ENCODE peak calls at places on chromosomes 12 and 14, in six cellular contexts. One of them, this sample, is unnamed.

GRCh38 chr14:51908086-51908485 is 47.7 kb downstream of the GNG2 start:
- DNase-seq in PC-3: no peak
- DNase-seq in GM23248: peak; percentile 19
- DNase-seq in MM.1S: no peak
- DNase-seq in HCT116: no peak
- DNase-seq in SK-N-SH: no peak
- DNase-seq in this sample: no peak

GRCh38 chr14:71863049-71863448 is 69.2 kb upstream of the RGS6 start:
- DNase-seq in PC-3: no peak
- DNase-seq in GM23248: peak; percentile 7
- DNase-seq in MM.1S: no peak
- DNase-seq in HCT116: no peak
- DNase-seq in SK-N-SH: no peak
- DNase-seq in this sample: no peak

GRCh38 chr12:45130881-45131281 is 80.0 kb upstream of the DBX2 start:
- DNase-seq in PC-3: peak; percentile 86
- DNase-seq in GM23248: peak; percentile 67
- DNase-seq in MM.1S: peak; percentile 76
- DNase-seq in HCT116: peak; percentile 63
- DNase-seq in SK-N-SH: peak; percentile 65
- DNase-seq in this sample: peak; percentile 76

GRCh38 chr14:100037351-100037750 is 27.9 kb upstream of the EVL start:
- DNase-seq in PC-3: no peak
- DNase-seq in GM23248: peak; percentile 56
- DNase-seq in MM.1S: no peak
- DNase-seq in HCT116: no peak
- DNase-seq in SK-N-SH: no peak
- DNase-seq in this sample: no peak

GRCh38 chr12:124774462-124775167 is 89.0 kb downstream of the SCARB1 start:
- DNase-seq in PC-3: peak; percentile 76
- DNase-seq in GM23248: peak; percentile 97
- DNase-seq in MM.1S: peak; percentile 67
- DNase-seq in HCT116: no peak
- DNase-seq in SK-N-SH: no peak
- DNase-seq in this sample: no peak

GRCh38 chr12:119169150-119169549 is 9.6 kb upstream of the HSPB8 start:
- DNase-seq in PC-3: peak; percentile 27
- DNase-seq in GM23248: no peak
- DNase-seq in MM.1S: no peak
- DNase-seq in HCT116: no peak
- DNase-seq in SK-N-SH: no peak
- DNase-seq in this sample: no peak

GRCh38 chr12:91667698-91668097 is 477.9 kb downstream of the BTG1 start:
- DNase-seq in PC-3: no peak
- DNase-seq in GM23248: no peak
- DNase-seq in MM.1S: no peak
- DNase-seq in HCT116: no peak
- DNase-seq in SK-N-SH: no peak
- DNase-seq in this sample: no peak

GRCh38 chr14:75980856-75981255 is 939 bp downstream of the TGFB3 start:
- DNase-seq in PC-3: peak; percentile 36
- DNase-seq in GM23248: peak; percentile 55
- DNase-seq in MM.1S: no peak
- DNase-seq in HCT116: no peak
- DNase-seq in SK-N-SH: peak; percentile 12
- DNase-seq in this sample: no peak

GRCh38 chr12:97299867-97300266 is 162.7 kb upstream of the RMST start:
- DNase-seq in PC-3: no peak
- DNase-seq in GM23248: no peak
- DNase-seq in MM.1S: no peak
- DNase-seq in HCT116: no peak
- DNase-seq in SK-N-SH: no peak
- DNase-seq in this sample: no peak

GRCh38 chr14:95502381-95502950 is 14.0 kb downstream of the SYNE3 start:
- DNase-seq in PC-3: no peak
- DNase-seq in GM23248: no peak
- DNase-seq in MM.1S: peak; percentile 25
- DNase-seq in HCT116: no peak
- DNase-seq in SK-N-SH: no peak
- DNase-seq in this sample: no peak

GRCh38 chr12:105561981-105562726 is 231.7 kb downstream of the C12orf75 start:
- DNase-seq in PC-3: peak; percentile 96
- DNase-seq in GM23248: peak; percentile 88
- DNase-seq in MM.1S: no peak
- DNase-seq in HCT116: peak; percentile 76
- DNase-seq in SK-N-SH: no peak
- DNase-seq in this sample: no peak

GRCh38 chr14:102592969-102593840 is 756 bp downstream of the RCOR1 start:
- DNase-seq in PC-3: peak; percentile 28
- DNase-seq in GM23248: peak; percentile 84
- DNase-seq in MM.1S: peak; percentile 37
- DNase-seq in HCT116: no peak
- DNase-seq in SK-N-SH: peak; percentile 82
- DNase-seq in this sample: peak; percentile 73

DNA sequence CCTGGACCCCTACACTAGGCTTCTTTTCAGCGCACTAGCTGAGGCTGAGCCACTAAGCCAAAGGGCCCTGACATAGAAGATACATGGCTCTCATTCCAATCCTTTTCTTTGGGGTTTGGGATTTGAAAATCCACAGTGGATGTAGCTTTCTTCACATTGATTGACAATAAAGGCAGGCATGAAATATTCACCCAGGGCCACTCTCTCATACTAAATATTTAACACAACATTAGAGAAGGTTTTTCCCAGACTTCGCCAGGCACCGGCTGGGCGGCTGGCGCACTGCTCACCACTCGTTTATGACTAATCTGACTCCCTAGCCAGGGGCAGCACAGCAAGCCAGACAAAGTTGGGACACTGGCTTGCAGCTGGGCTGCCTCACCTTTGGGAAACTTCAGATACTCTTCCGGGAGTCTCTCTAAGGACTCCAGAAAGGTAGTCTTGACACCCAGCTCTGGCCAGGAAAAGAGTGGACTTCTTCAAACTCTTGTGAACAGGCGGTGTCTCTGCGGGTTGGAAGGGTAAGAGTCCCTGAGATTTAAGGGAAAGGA is 699 bp upstream of the HOXC11 start:
- DNase-seq in PC-3: peak; percentile 80
- DNase-seq in GM23248: peak; percentile 70
- DNase-seq in MM.1S: no peak
- DNase-seq in HCT116: no peak
- DNase-seq in SK-N-SH: no peak
- DNase-seq in this sample: no peak
- H3K27ac ChIP-seq in PC-3: no peak overlapping the region
- H3K27ac ChIP-seq in GM23248: no peak overlapping the region
- H3K27ac ChIP-seq in MM.1S: no peak overlapping the region
- H3K27ac ChIP-seq in HCT116: no peak overlapping the region
- H3K27ac ChIP-seq in SK-N-SH: no peak overlapping the region
- H3K27ac ChIP-seq in this sample: no peak overlapping the region

GRCh38 chr12:41681898-41682297 is 462.8 kb downstream of the GXYLT1 start:
- DNase-seq in PC-3: peak; percentile 65
- DNase-seq in GM23248: no peak
- DNase-seq in MM.1S: no peak
- DNase-seq in HCT116: no peak
- DNase-seq in SK-N-SH: no peak
- DNase-seq in this sample: no peak
- TF ChIP-seq EZH2phosphoT487 in PC-3: no peak
- TF ChIP-seq EZH2phosphoT487 in GM23248: no peak
- TF ChIP-seq EZH2phosphoT487 in MM.1S: no peak
- TF ChIP-seq EZH2phosphoT487 in HCT116: no peak
- TF ChIP-seq EZH2phosphoT487 in SK-N-SH: no peak
- TF ChIP-seq EZH2phosphoT487 in this sample: no peak

GRCh38 chr12:57755454-57756372 is 810 bp downstream of the MARCHF9 start:
- DNase-seq in PC-3: peak; percentile 22
- DNase-seq in GM23248: peak; percentile 36
- DNase-seq in MM.1S: peak; percentile 38
- DNase-seq in HCT116: no peak
- DNase-seq in SK-N-SH: peak; percentile 68
- DNase-seq in this sample: peak; percentile 50
- H3K9ac ChIP-seq in PC-3: peak overlapping the region; percentile 42
- H3K9ac ChIP-seq in GM23248: no peak overlapping the region
- H3K9ac ChIP-seq in MM.1S: peak overlapping the region; percentile 64
- H3K9ac ChIP-seq in HCT116: peak overlapping the region; percentile 48
- H3K9ac ChIP-seq in SK-N-SH: peak overlapping the region; percentile 44
- H3K9ac ChIP-seq in this sample: no peak overlapping the region

DNA sequence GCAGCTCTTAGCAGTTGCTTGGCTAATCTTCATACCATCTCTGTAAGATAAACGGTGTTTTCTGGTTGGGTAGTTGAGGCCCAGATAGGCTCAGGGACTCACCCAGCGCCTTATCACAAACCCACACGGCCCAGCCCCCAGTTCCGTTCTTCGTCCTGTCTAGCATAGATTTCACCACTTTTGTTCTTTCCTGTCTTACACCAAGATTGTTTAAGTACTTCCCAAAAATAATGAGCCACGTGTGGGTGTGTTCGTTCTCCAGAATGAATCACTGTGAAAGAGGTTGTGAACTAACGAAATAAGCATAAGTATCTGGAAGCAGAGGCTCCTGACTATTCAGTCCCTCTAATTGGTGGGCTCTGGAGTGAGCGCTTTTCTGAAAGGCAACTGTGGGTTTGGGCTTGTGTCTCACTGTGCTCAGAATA is 21.4 kb downstream of the ACVR1B start:
- DNase-seq in PC-3: no peak
- DNase-seq in GM23248: peak; percentile 88
- DNase-seq in MM.1S: no peak
- DNase-seq in HCT116: no peak
- DNase-seq in SK-N-SH: no peak
- DNase-seq in this sample: no peak
- H3K27ac ChIP-seq in PC-3: no peak overlapping the region
- H3K27ac ChIP-seq in GM23248: peak overlapping the region; percentile 87
- H3K27ac ChIP-seq in MM.1S: no peak overlapping the region
- H3K27ac ChIP-seq in HCT116: no peak overlapping the region
- H3K27ac ChIP-seq in SK-N-SH: no peak overlapping the region
- H3K27ac ChIP-seq in this sample: no peak overlapping the region

This sample was measured in neural progenitor cell.